ENCODE peak calls at places on chromosome 12, in four cellular contexts. P, X, Q and A are unnamed samples.

GRCh38 chr12:11856971-11857370 is 207.5 kb downstream of the ETV6 start:
- DNase-seq in P (no peak), X (no peak), Q (no peak), A (no peak)

GRCh38 chr12:32027684-32028355 is 68.6 kb downstream of the RESF1 start:
- DNase-seq in P (no peak), X (no peak), Q (no peak), A (peak; percentile 16)

GRCh38 chr12:21539797-21540196 is 13.7 kb downstream of the SPX start:
- DNase-seq in P (no peak), X (no peak), Q (no peak), A (no peak)

GRCh38 chr12:77893918-77894317 is 63.2 kb downstream of the NAV3 start:
- DNase-seq in P (no peak), X (no peak), Q (peak; percentile 2), A (no peak)

GRCh38 chr12:54397157-54397556 is 12.6 kb upstream of the ZNF385A start:
- DNase-seq in P (no peak), X (no peak), Q (no peak), A (no peak)

GRCh38 chr12:49131973-49132461 is 822 bp upstream of the TUBA1B start:
- DNase-seq in P (no peak), X (no peak), Q (peak; percentile 50), A (no peak)

GRCh38 chr12:67193705-67194104 is 75.5 kb upstream of the CAND1 start:
- DNase-seq in P (no peak), X (no peak), Q (peak; percentile 23), A (no peak)

GRCh38 chr12:95073698-95074520 is 491 bp upstream of the NR2C1 start:
- DNase-seq in P (no peak), X (no peak), Q (no peak), A (no peak)

GRCh38 chr12:52252728-52253328 is 19.8 kb downstream of the KRT7 start:
- DNase-seq in P (no peak), X (no peak), Q (no peak), A (no peak)

GRCh38 chr12:120736404-120737331 is 11.0 kb downstream of the ACADS start:
- DNase-seq in P (no peak), X (no peak), Q (no peak), A (no peak)

GRCh38 chr12:89731614-89732013 is 23.0 kb upstream of the ATP2B1 start:
- DNase-seq in P (no peak), X (no peak), Q (peak; percentile 82), A (no peak)

GRCh38 chr12:121980211-121980891 is 41.3 kb upstream of the BCL7A start:
- DNase-seq in P (no peak), X (no peak), Q (peak; percentile 64), A (peak; percentile 84)

GRCh38 chr12:25933001-25933400 is 25.5 kb upstream of the RASSF8 start:
- DNase-seq in P (no peak), X (no peak), Q (no peak), A (no peak)

GRCh38 chr12:29614926-29615325 is 117.4 kb upstream of the OVCH1 start:
- DNase-seq in P (no peak), X (no peak), Q (no peak), A (no peak)

GRCh38 chr12:47307680-47308399 is 228.1 kb upstream of the AMIGO2 start:
- DNase-seq in P (peak; percentile 17), X (peak; percentile 80), Q (peak; percentile 73), A (peak; percentile 62)

GRCh38 chr12:14629832-14630688 is 62.4 kb upstream of the PLBD1 start:
- DNase-seq in P (peak; percentile 30), X (peak; percentile 75), Q (peak; percentile 62), A (peak; percentile 62)

GRCh38 chr12:32983968-32984367 is 87.4 kb upstream of the PKP2 start:
- DNase-seq in P (no peak), X (no peak), Q (no peak), A (no peak)

GRCh38 chr12:29611906-29612305 is 114.4 kb upstream of the OVCH1 start:
- DNase-seq in P (no peak), X (no peak), Q (peak; percentile 84), A (no peak)

GRCh38 chr12:8681129-8681902 is 16.5 kb upstream of the RIMKLB start:
- DNase-seq in P (no peak), X (no peak), Q (peak; percentile 43), A (no peak)

GRCh38 chr12:117907108-117907689 is 61.6 kb downstream of the KSR2 start:
- DNase-seq in P (no peak), X (no peak), Q (no peak), A (no peak)

GRCh38 chr12:57224973-57225679 is 4.4 kb upstream of the SHMT2 start:
- DNase-seq in P (peak; percentile 35), X (peak; percentile 80), Q (no peak), A (peak; percentile 65)

GRCh38 chr12:48063530-48063929 is 42.3 kb downstream of the SENP1 start:
- DNase-seq in P (no peak), X (no peak), Q (no peak), A (no peak)

GRCh38 chr12:64780531-64781373 is 21.5 kb upstream of the GNS start:
- DNase-seq in P (no peak), X (peak; percentile 64), Q (no peak), A (peak; percentile 26)

GRCh38 chr12:67534671-67535070 is 113.9 kb upstream of the DYRK2 start:
- DNase-seq in P (no peak), X (no peak), Q (peak; percentile 70), A (no peak)

GRCh38 chr12:74538491-74539258 is 1.0 kb downstream of the ATXN7L3B start:
- DNase-seq in P (no peak), X (no peak), Q (no peak), A (peak; percentile 23)

GRCh38 chr12:63129927-63130326 is 21.1 kb downstream of the AVPR1A start:
- DNase-seq in P (no peak), X (no peak), Q (no peak), A (no peak)

GRCh38 chr12:68317047-68317667 is 15.0 kb downstream of the MDM1 start:
- DNase-seq in P (no peak), X (no peak), Q (peak; percentile 68), A (peak; percentile 37)

GRCh38 chr12:5997260-5997659 is 52.2 kb upstream of the ANO2 start:
- DNase-seq in P (no peak), X (no peak), Q (no peak), A (no peak)

GRCh38 chr12:47100146-47100545 is 20.4 kb upstream of the AMIGO2 start:
- DNase-seq in P (no peak), X (no peak), Q (peak; percentile 47), A (no peak)

GRCh38 chr12:22529281-22530060 is 14.9 kb downstream of the C2CD5 start:
- DNase-seq in P (no peak), X (no peak), Q (peak; percentile 63), A (peak; percentile 8)

GRCh38 chr12:3627336-3627735 is 125.6 kb downstream of the CRACR2A start:
- DNase-seq in P (no peak), X (no peak), Q (no peak), A (no peak)

GRCh38 chr12:54133663-54134375 is 55.0 kb downstream of the SMUG1 start:
- DNase-seq in P (no peak), X (no peak), Q (no peak), A (no peak)

GRCh38 chr12:1611775-1612174 is 17.3 kb upstream of the WNT5B start:
- DNase-seq in P (no peak), X (no peak), Q (peak; percentile 95), A (no peak)

GRCh38 chr12:45674583-45674982 is 54.9 kb upstream of the ARID2 start:
- DNase-seq in P (no peak), X (no peak), Q (peak; percentile 94), A (no peak)

GRCh38 chr12:33226671-33227070 is 212.9 kb downstream of the SYT10 start:
- DNase-seq in P (no peak), X (no peak), Q (no peak), A (no peak)

GRCh38 chr12:30896461-30896860 is 30.1 kb upstream of the TSPAN11 start:
- DNase-seq in P (no peak), X (no peak), Q (peak; percentile 13), A (no peak)

GRCh38 chr12:57755454-57756372 is 810 bp downstream of the MARCHF9 start:
- DNase-seq in P (no peak), X (peak; percentile 68), Q (no peak), A (peak; percentile 68)